ENCODE peak calls at places on chromosomes 12 and 14, in six cellular contexts. One of them, this sample, is unnamed.
A peak's percentile ranks its signal among the peaks of the same experiment; 100 is the strongest.

GRCh38 chr14:78758333-78758732 is 588.2 kb downstream of the NRXN3 start:
- DNase-seq in adrenal gland: no peak
- DNase-seq in MM.1S: peak; percentile 48
- DNase-seq in cardiac muscle cell: peak; percentile 11
- DNase-seq in body of pancreas: peak; percentile 6
- DNase-seq in left ventricle myocardium inferior: no peak
- DNase-seq in this sample: peak; percentile 27

GRCh38 chr14:75094896-75095295 is 25.5 kb downstream of the ZC2HC1C start:
- DNase-seq in adrenal gland: no peak
- DNase-seq in MM.1S: no peak
- DNase-seq in cardiac muscle cell: no peak
- DNase-seq in body of pancreas: no peak
- DNase-seq in left ventricle myocardium inferior: no peak
- DNase-seq in this sample: no peak

GRCh38 chr14:85300119-85300518 is 229.8 kb upstream of the FLRT2 start:
- DNase-seq in adrenal gland: no peak
- DNase-seq in MM.1S: no peak
- DNase-seq in cardiac muscle cell: no peak
- DNase-seq in body of pancreas: peak; percentile 19
- DNase-seq in left ventricle myocardium inferior: no peak
- DNase-seq in this sample: no peak

GRCh38 chr12:99045158-99045557 is 400.1 kb downstream of the APAF1 start:
- DNase-seq in adrenal gland: no peak
- DNase-seq in MM.1S: no peak
- DNase-seq in cardiac muscle cell: no peak
- DNase-seq in body of pancreas: no peak
- DNase-seq in left ventricle myocardium inferior: no peak
- DNase-seq in this sample: no peak

GRCh38 chr12:133107121-133107520 is 23.0 kb downstream of the ZNF891 start:
- DNase-seq in adrenal gland: no peak
- DNase-seq in MM.1S: no peak
- DNase-seq in cardiac muscle cell: no peak
- DNase-seq in body of pancreas: no peak
- DNase-seq in left ventricle myocardium inferior: no peak
- DNase-seq in this sample: no peak

GRCh38 chr12:93318720-93319522 is 58.8 kb upstream of the NUDT4 start:
- DNase-seq in adrenal gland: no peak
- DNase-seq in MM.1S: no peak
- DNase-seq in cardiac muscle cell: no peak
- DNase-seq in body of pancreas: peak; percentile 9
- DNase-seq in left ventricle myocardium inferior: no peak
- DNase-seq in this sample: no peak

GRCh38 chr12:90593596-90594290 is 361.2 kb downstream of the CCER1 start:
- DNase-seq in adrenal gland: no peak
- DNase-seq in MM.1S: no peak
- DNase-seq in cardiac muscle cell: no peak
- DNase-seq in body of pancreas: no peak
- DNase-seq in left ventricle myocardium inferior: no peak
- DNase-seq in this sample: no peak

GRCh38 chr14:68789002-68789797 is 3.7 kb downstream of the ZFP36L1 start:
- DNase-seq in adrenal gland: peak; percentile 80
- DNase-seq in MM.1S: no peak
- DNase-seq in cardiac muscle cell: peak; percentile 82
- DNase-seq in body of pancreas: peak; percentile 91
- DNase-seq in left ventricle myocardium inferior: peak; percentile 87
- DNase-seq in this sample: peak; percentile 89

GRCh38 chr12:4539167-4539870 is 629 bp downstream of the RAD51AP1 start:
- DNase-seq in adrenal gland: no peak
- DNase-seq in MM.1S: no peak
- DNase-seq in cardiac muscle cell: no peak
- DNase-seq in body of pancreas: no peak
- DNase-seq in left ventricle myocardium inferior: no peak
- DNase-seq in this sample: no peak

GRCh38 chr12:43285248-43285647 is 266.8 kb downstream of the ADAMTS20 start:
- DNase-seq in adrenal gland: no peak
- DNase-seq in MM.1S: peak; percentile 75
- DNase-seq in cardiac muscle cell: peak; percentile 85
- DNase-seq in body of pancreas: no peak
- DNase-seq in left ventricle myocardium inferior: no peak
- DNase-seq in this sample: no peak

GRCh38 chr12:58877243-58877743 is 43.0 kb downstream of the LRIG3 start:
- DNase-seq in adrenal gland: no peak
- DNase-seq in MM.1S: no peak
- DNase-seq in cardiac muscle cell: peak; percentile 50
- DNase-seq in body of pancreas: peak; percentile 89
- DNase-seq in left ventricle myocardium inferior: no peak
- DNase-seq in this sample: no peak

DNA sequence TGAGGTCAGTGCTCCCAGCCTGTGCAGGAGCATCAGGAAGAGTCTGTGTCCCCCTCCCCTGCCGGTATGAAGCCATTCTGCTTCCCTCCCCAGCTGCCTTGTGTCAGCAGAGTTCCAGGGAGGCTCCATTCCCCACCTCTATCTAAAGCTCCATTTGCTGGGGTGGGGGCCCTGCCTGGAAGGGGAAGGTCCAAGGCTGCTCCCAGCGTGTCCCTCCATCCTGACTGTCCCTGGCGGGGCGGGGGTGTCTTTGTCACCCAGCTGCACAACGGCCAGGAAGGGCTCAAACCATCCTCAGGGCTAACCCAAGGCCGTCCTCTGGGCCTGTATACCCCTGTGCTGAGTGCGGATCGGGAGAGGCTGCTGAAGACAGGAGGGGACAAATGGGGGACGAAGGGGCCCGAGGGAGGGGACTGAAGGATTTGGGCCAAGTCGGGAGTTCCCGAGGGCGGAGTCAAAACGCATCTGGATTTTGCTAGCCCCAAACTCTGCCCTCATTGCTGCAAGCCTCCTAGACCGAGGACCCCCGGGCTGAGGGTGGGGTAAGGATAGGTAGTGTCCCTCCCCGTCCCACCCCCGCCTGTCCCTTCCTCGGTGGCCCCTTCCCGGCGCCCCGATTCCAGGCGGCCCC is 737 bp upstream of the ACVRL1 start:
- DNase-seq in adrenal gland: no peak
- DNase-seq in MM.1S: no peak
- DNase-seq in cardiac muscle cell: no peak
- DNase-seq in body of pancreas: no peak
- DNase-seq in left ventricle myocardium inferior: no peak
- DNase-seq in this sample: no peak
- H3K4me1 ChIP-seq in adrenal gland: peaks cover 40% of the 10 kb centered on the region
- H3K4me1 ChIP-seq in MM.1S: no peaks in the 10 kb centered on the region
- H3K4me1 ChIP-seq in cardiac muscle cell: peaks cover 8% of the 10 kb centered on the region
- H3K4me1 ChIP-seq in body of pancreas: peaks cover 9% of the 10 kb centered on the region
- H3K4me1 ChIP-seq in left ventricle myocardium inferior: peaks cover 78% of the 10 kb centered on the region
- H3K4me1 ChIP-seq in this sample: peaks cover 18% of the 10 kb centered on the region

DNA sequence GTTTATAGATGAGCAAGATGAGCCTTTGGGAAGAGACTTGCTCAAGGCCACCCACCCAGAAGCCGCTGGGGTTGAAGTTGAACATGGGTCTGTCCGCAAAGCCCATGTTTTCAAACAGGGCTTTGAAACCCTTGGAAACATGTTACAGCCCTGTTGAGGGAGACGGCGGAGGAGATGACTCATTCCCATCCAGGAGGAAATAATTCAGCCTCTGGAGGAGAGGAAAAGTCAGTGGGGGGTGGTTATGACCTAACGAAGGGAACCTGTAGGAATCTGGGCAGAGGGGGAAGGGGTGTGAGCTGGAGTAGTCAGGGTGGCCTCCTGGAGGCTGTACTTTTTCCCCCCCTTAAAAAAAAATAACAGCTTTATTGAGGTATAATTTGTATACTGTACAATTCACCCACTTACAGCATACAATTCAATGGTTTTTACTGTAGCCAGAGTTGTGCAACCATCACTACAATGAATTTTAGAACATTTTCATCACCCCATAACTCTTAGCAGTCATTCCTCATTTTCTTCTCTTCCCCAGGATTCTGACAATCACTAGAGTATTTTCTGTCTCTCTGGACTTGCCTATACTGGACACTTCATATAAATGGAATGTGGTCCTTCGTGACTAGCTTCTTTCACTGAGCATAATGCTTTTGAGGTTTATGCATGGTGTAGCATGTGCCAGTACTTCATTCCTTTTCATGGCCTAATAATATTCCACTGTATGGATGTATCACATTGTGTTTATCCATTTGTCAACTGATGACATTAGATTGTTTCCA is 1.9 kb upstream of the RIN3 start:
- DNase-seq in adrenal gland: peak; percentile 59
- DNase-seq in MM.1S: no peak
- DNase-seq in cardiac muscle cell: peak; percentile 96
- DNase-seq in body of pancreas: no peak
- DNase-seq in left ventricle myocardium inferior: no peak
- DNase-seq in this sample: no peak
- H3K27ac ChIP-seq in adrenal gland: no peak overlapping the region
- H3K27ac ChIP-seq in MM.1S: no peak overlapping the region
- H3K27ac ChIP-seq in cardiac muscle cell: no peak overlapping the region
- H3K27ac ChIP-seq in body of pancreas: no peak overlapping the region
- H3K27ac ChIP-seq in left ventricle myocardium inferior: peak overlapping the region; percentile 94
- H3K27ac ChIP-seq in this sample: no peak overlapping the region

GRCh38 chr12:62698701-62699101 is 232.1 kb downstream of the MON2 start:
- DNase-seq in adrenal gland: no peak
- DNase-seq in MM.1S: no peak
- DNase-seq in cardiac muscle cell: peak; percentile 70
- DNase-seq in body of pancreas: no peak
- DNase-seq in left ventricle myocardium inferior: no peak
- DNase-seq in this sample: no peak
- H3K4me1 ChIP-seq in adrenal gland: peaks cover 24% of the 10 kb centered on the region
- H3K4me1 ChIP-seq in MM.1S: no peaks in the 10 kb centered on the region
- H3K4me1 ChIP-seq in cardiac muscle cell: no peaks in the 10 kb centered on the region
- H3K4me1 ChIP-seq in body of pancreas: no peaks in the 10 kb centered on the region
- H3K4me1 ChIP-seq in left ventricle myocardium inferior: peaks cover 46% of the 10 kb centered on the region
- H3K4me1 ChIP-seq in this sample: peaks cover 15% of the 10 kb centered on the region

DNA sequence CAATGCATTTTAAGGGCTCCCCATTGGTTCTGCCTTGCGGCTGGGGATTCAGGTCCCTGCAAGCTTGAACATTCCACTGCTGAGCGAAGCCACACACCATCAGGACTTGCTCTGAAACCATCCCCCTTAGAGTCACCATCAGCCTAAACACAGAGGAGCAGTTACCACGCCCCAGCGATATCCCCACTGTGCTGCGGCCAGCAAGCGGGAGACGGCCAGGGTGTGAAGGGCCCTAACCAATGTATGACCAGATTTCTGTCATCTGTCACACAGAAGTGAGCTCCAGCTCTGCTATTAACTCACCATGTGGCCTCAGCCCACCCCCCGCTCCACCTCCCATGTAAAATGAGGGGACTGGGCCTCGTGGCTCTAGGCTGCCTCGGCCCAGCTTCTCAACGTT is 29.6 kb downstream of the CCDC88C start:
- DNase-seq in adrenal gland: no peak
- DNase-seq in MM.1S: no peak
- DNase-seq in cardiac muscle cell: no peak
- DNase-seq in body of pancreas: no peak
- DNase-seq in left ventricle myocardium inferior: no peak
- DNase-seq in this sample: no peak
- H3K27ac ChIP-seq in adrenal gland: no peak overlapping the region
- H3K27ac ChIP-seq in MM.1S: peak overlapping the region; percentile 94
- H3K27ac ChIP-seq in cardiac muscle cell: no peak overlapping the region
- H3K27ac ChIP-seq in body of pancreas: no peak overlapping the region
- H3K27ac ChIP-seq in left ventricle myocardium inferior: no peak overlapping the region
- H3K27ac ChIP-seq in this sample: no peak overlapping the region

DNA sequence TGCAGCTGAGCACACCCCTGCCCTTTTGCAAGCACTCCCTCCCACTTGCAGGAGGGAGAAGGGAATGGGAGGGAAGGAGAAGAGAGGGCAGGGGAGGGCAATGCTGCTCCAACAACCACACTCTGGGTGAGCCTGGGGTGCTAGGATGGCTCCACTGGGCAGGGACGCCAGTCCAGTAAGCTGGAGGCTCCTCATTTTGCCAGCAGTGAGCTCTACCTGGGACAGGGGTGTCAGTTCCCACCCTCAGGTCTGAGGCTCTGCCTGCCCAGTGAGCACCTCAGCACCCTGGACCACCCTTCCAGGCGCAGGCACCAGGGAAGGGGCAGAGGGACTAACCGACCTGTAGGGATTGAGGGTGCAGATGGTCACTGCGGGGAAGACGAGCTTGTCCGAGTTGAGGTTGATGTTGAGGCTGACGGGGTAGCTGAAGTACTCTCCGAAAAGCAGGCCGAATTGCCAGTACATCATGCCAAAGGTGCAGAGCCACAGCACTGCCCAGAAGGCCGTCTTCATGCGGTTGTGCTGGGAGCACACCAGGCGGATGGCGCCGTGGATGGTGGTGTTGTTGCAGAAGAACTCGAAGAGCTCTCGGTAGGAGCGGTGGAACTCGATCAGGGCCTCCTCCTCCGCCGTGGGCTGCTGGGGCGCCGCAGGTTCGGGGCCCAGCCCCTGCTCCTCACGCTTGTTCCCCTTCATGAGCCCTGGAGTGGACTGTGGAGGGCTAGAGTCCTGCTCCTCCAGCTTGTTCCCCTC is 1.2 kb downstream of the SCNN1A start:
- DNase-seq in adrenal gland: no peak
- DNase-seq in MM.1S: no peak
- DNase-seq in cardiac muscle cell: no peak
- DNase-seq in body of pancreas: no peak
- DNase-seq in left ventricle myocardium inferior: no peak
- DNase-seq in this sample: no peak
- H3K4me1 ChIP-seq in adrenal gland: peaks cover 70% of the 10 kb centered on the region
- H3K4me1 ChIP-seq in MM.1S: peaks cover 10% of the 10 kb centered on the region
- H3K4me1 ChIP-seq in cardiac muscle cell: peaks cover 13% of the 10 kb centered on the region
- H3K4me1 ChIP-seq in body of pancreas: peaks cover 67% of the 10 kb centered on the region
- H3K4me1 ChIP-seq in left ventricle myocardium inferior: peaks cover 33% of the 10 kb centered on the region
- H3K4me1 ChIP-seq in this sample: peaks cover 38% of the 10 kb centered on the region